ENCODE peak calls at places on chromosomes 4 and X, in nine cellular contexts. One of them, this sample, is unnamed.

GRCh38 chrX:154396948-154397887 is 959 bp upstream of the RPL10 start:
- DNase-seq in NCI-H1436: peak
- DNase-seq in nucleus accumbens: peak
- DNase-seq in GM06990: peak
- DNase-seq in head of caudate nucleus: peak
- DNase-seq in skeletal muscle cell: no peak
- DNase-seq in uterus: peak
- DNase-seq in AG08395: peak
- DNase-seq in T-helper 1 cell: no peak
- DNase-seq in this sample: peak

GRCh38 chr4:26779674-26780073 is 81.0 kb upstream of the STIM2 start:
- DNase-seq in NCI-H1436: no peak
- DNase-seq in nucleus accumbens: no peak
- DNase-seq in GM06990: no peak
- DNase-seq in head of caudate nucleus: no peak
- DNase-seq in skeletal muscle cell: peak
- DNase-seq in uterus: no peak
- DNase-seq in AG08395: peak
- DNase-seq in T-helper 1 cell: no peak
- DNase-seq in this sample: no peak

GRCh38 chrX:13380230-13380629 is 60.4 kb upstream of the ATXN3L start:
- DNase-seq in NCI-H1436: no peak
- DNase-seq in nucleus accumbens: no peak
- DNase-seq in GM06990: no peak
- DNase-seq in head of caudate nucleus: no peak
- DNase-seq in skeletal muscle cell: no peak
- DNase-seq in uterus: no peak
- DNase-seq in AG08395: peak
- DNase-seq in T-helper 1 cell: no peak
- DNase-seq in this sample: no peak

GRCh38 chrX:133550665-133551064 is 135.4 kb upstream of the GPC4 start:
- DNase-seq in NCI-H1436: no peak
- DNase-seq in nucleus accumbens: no peak
- DNase-seq in GM06990: no peak
- DNase-seq in head of caudate nucleus: no peak
- DNase-seq in skeletal muscle cell: no peak
- DNase-seq in uterus: no peak
- DNase-seq in AG08395: no peak
- DNase-seq in T-helper 1 cell: no peak
- DNase-seq in this sample: no peak

GRCh38 chrX:5775985-5776384 is 452.7 kb downstream of the NLGN4X start:
- DNase-seq in NCI-H1436: no peak
- DNase-seq in nucleus accumbens: no peak
- DNase-seq in GM06990: no peak
- DNase-seq in head of caudate nucleus: no peak
- DNase-seq in skeletal muscle cell: no peak
- DNase-seq in uterus: no peak
- DNase-seq in AG08395: no peak
- DNase-seq in T-helper 1 cell: no peak
- DNase-seq in this sample: no peak

GRCh38 chr4:86596802-86597201 is 2.7 kb downstream of the PTPN13 start:
- DNase-seq in NCI-H1436: no peak
- DNase-seq in nucleus accumbens: no peak
- DNase-seq in GM06990: no peak
- DNase-seq in head of caudate nucleus: no peak
- DNase-seq in skeletal muscle cell: peak
- DNase-seq in uterus: no peak
- DNase-seq in AG08395: no peak
- DNase-seq in T-helper 1 cell: no peak
- DNase-seq in this sample: no peak

GRCh38 chr4:3367866-3368265 is 73.9 kb upstream of the HGFAC start:
- DNase-seq in NCI-H1436: no peak
- DNase-seq in nucleus accumbens: no peak
- DNase-seq in GM06990: no peak
- DNase-seq in head of caudate nucleus: no peak
- DNase-seq in skeletal muscle cell: no peak
- DNase-seq in uterus: no peak
- DNase-seq in AG08395: no peak
- DNase-seq in T-helper 1 cell: no peak
- DNase-seq in this sample: no peak

GRCh38 chrX:52556741-52557140 is 39.9 kb upstream of the XAGE1B start:
- DNase-seq in NCI-H1436: no peak
- DNase-seq in nucleus accumbens: no peak
- DNase-seq in GM06990: no peak
- DNase-seq in head of caudate nucleus: no peak
- DNase-seq in skeletal muscle cell: no peak
- DNase-seq in uterus: no peak
- DNase-seq in AG08395: no peak
- DNase-seq in T-helper 1 cell: no peak
- DNase-seq in this sample: no peak

GRCh38 chrX:154751669-154752271 is 893 bp upstream of the GAB3 start:
- DNase-seq in NCI-H1436: no peak
- DNase-seq in nucleus accumbens: no peak
- DNase-seq in GM06990: no peak
- DNase-seq in head of caudate nucleus: no peak
- DNase-seq in skeletal muscle cell: no peak
- DNase-seq in uterus: no peak
- DNase-seq in AG08395: no peak
- DNase-seq in T-helper 1 cell: no peak
- DNase-seq in this sample: no peak